ENCODE peak calls at places on chromosome 10, in four cellular contexts. One of them, this sample, is unnamed.

GRCh38 chr10:10133271-10133670 is 884.4 kb upstream of the CELF2 start:
- DNase-seq in GM03348: no peak
- DNase-seq in effector memory CD8-positive, alpha-beta T cell: no peak
- DNase-seq in heart left ventricle: no peak
- DNase-seq in this sample: no peak

GRCh38 chr10:32239770-32240169 is 107.2 kb downstream of the EPC1 start:
- DNase-seq in GM03348: peak
- DNase-seq in effector memory CD8-positive, alpha-beta T cell: no peak
- DNase-seq in heart left ventricle: no peak
- DNase-seq in this sample: no peak

GRCh38 chr10:126905776-126906703 is 812 bp downstream of the DOCK1 start:
- DNase-seq in GM03348: peak
- DNase-seq in effector memory CD8-positive, alpha-beta T cell: no peak
- DNase-seq in heart left ventricle: peak
- DNase-seq in this sample: no peak

GRCh38 chr10:6207658-6208057 is 4.9 kb downstream of the PFKFB3 start:
- DNase-seq in GM03348: no peak
- DNase-seq in effector memory CD8-positive, alpha-beta T cell: no peak
- DNase-seq in heart left ventricle: no peak
- DNase-seq in this sample: no peak

GRCh38 chr10:99945286-99945685 is 64.5 kb downstream of the DNMBP start:
- DNase-seq in GM03348: peak
- DNase-seq in effector memory CD8-positive, alpha-beta T cell: no peak
- DNase-seq in heart left ventricle: peak
- DNase-seq in this sample: no peak

GRCh38 chr10:109187677-109188076 is 735.6 kb downstream of the XPNPEP1 start:
- DNase-seq in GM03348: no peak
- DNase-seq in effector memory CD8-positive, alpha-beta T cell: no peak
- DNase-seq in heart left ventricle: no peak
- DNase-seq in this sample: no peak

GRCh38 chr10:22369433-22370072 is 24.3 kb downstream of the SPAG6 start:
- DNase-seq in GM03348: no peak
- DNase-seq in effector memory CD8-positive, alpha-beta T cell: no peak
- DNase-seq in heart left ventricle: no peak
- DNase-seq in this sample: peak

GRCh38 chr10:58807631-58808024 is 295.0 kb downstream of the BICC1 start:
- DNase-seq in GM03348: peak
- DNase-seq in effector memory CD8-positive, alpha-beta T cell: no peak
- DNase-seq in heart left ventricle: no peak
- DNase-seq in this sample: no peak

GRCh38 chr10:45491061-45491460 is 117.0 kb downstream of the ALOX5 start:
- DNase-seq in GM03348: no peak
- DNase-seq in effector memory CD8-positive, alpha-beta T cell: no peak
- DNase-seq in heart left ventricle: no peak
- DNase-seq in this sample: no peak

GRCh38 chr10:74418285-74418872 is 267.4 kb downstream of the ADK start:
- DNase-seq in GM03348: no peak
- DNase-seq in effector memory CD8-positive, alpha-beta T cell: no peak
- DNase-seq in heart left ventricle: no peak
- DNase-seq in this sample: no peak

GRCh38 chr10:71780722-71781121 is 7.4 kb upstream of the VSIR start:
- DNase-seq in GM03348: no peak
- DNase-seq in effector memory CD8-positive, alpha-beta T cell: no peak
- DNase-seq in heart left ventricle: no peak
- DNase-seq in this sample: no peak

GRCh38 chr10:22437620-22438588 is 92.6 kb downstream of the SPAG6 start:
- DNase-seq in GM03348: peak
- DNase-seq in effector memory CD8-positive, alpha-beta T cell: no peak
- DNase-seq in heart left ventricle: no peak
- DNase-seq in this sample: no peak

GRCh38 chr10:111079241-111079760 is 2.5 kb downstream of the ADRA2A start:
- DNase-seq in GM03348: no peak
- DNase-seq in effector memory CD8-positive, alpha-beta T cell: no peak
- DNase-seq in heart left ventricle: no peak
- DNase-seq in this sample: no peak

GRCh38 chr10:4498763-4499251 is 327.2 kb upstream of the AKR1E2 start:
- DNase-seq in GM03348: peak
- DNase-seq in effector memory CD8-positive, alpha-beta T cell: no peak
- DNase-seq in heart left ventricle: no peak
- DNase-seq in this sample: no peak

GRCh38 chr10:18607503-18607902 is 43.9 kb downstream of the NSUN6 start:
- DNase-seq in GM03348: peak
- DNase-seq in effector memory CD8-positive, alpha-beta T cell: no peak
- DNase-seq in heart left ventricle: peak
- DNase-seq in this sample: peak

GRCh38 chr10:120221873-120222485 is 235.0 kb upstream of the PLPP4 start:
- DNase-seq in GM03348: peak
- DNase-seq in effector memory CD8-positive, alpha-beta T cell: no peak
- DNase-seq in heart left ventricle: no peak
- DNase-seq in this sample: peak

GRCh38 chr10:69728335-69728861 is 73.3 kb upstream of the COL13A1 start:
- DNase-seq in GM03348: no peak
- DNase-seq in effector memory CD8-positive, alpha-beta T cell: no peak
- DNase-seq in heart left ventricle: peak
- DNase-seq in this sample: no peak

GRCh38 chr10:99888623-99889022 is 106.2 kb downstream of the ABCC2 start:
- DNase-seq in GM03348: peak
- DNase-seq in effector memory CD8-positive, alpha-beta T cell: no peak
- DNase-seq in heart left ventricle: no peak
- DNase-seq in this sample: no peak

GRCh38 chr10:3996697-3997096 is 211.7 kb upstream of the KLF6 start:
- DNase-seq in GM03348: no peak
- DNase-seq in effector memory CD8-positive, alpha-beta T cell: no peak
- DNase-seq in heart left ventricle: no peak
- DNase-seq in this sample: no peak

GRCh38 chr10:109427421-109427820 is 495.9 kb downstream of the XPNPEP1 start:
- DNase-seq in GM03348: peak
- DNase-seq in effector memory CD8-positive, alpha-beta T cell: no peak
- DNase-seq in heart left ventricle: no peak
- DNase-seq in this sample: no peak

GRCh38 chr10:7610651-7611389 is 55.9 kb downstream of the ITIH5 start:
- DNase-seq in GM03348: peak
- DNase-seq in effector memory CD8-positive, alpha-beta T cell: no peak
- DNase-seq in heart left ventricle: peak
- DNase-seq in this sample: no peak

GRCh38 chr10:112985701-112986510 is 35.9 kb downstream of the TCF7L2 start:
- DNase-seq in GM03348: peak
- DNase-seq in effector memory CD8-positive, alpha-beta T cell: no peak
- DNase-seq in heart left ventricle: no peak
- DNase-seq in this sample: peak

GRCh38 chr10:63633677-63634487 is 112.7 kb downstream of the REEP3 start:
- DNase-seq in GM03348: peak
- DNase-seq in effector memory CD8-positive, alpha-beta T cell: no peak
- DNase-seq in heart left ventricle: no peak
- DNase-seq in this sample: peak

GRCh38 chr10:44424298-44424697 is 39.4 kb upstream of the CXCL12 start:
- DNase-seq in GM03348: peak
- DNase-seq in effector memory CD8-positive, alpha-beta T cell: no peak
- DNase-seq in heart left ventricle: no peak
- DNase-seq in this sample: no peak

GRCh38 chr10:5666324-5667220 is at the start of gene ASB13:
- DNase-seq in GM03348: peak
- DNase-seq in effector memory CD8-positive, alpha-beta T cell: no peak
- DNase-seq in heart left ventricle: peak
- DNase-seq in this sample: peak

GRCh38 chr10:94403034-94403822 is 887 bp downstream of the TBC1D12 start:
- DNase-seq in GM03348: peak
- DNase-seq in effector memory CD8-positive, alpha-beta T cell: peak
- DNase-seq in heart left ventricle: peak
- DNase-seq in this sample: peak

GRCh38 chr10:125661942-125662515 is 20.9 kb downstream of the TEX36 start:
- DNase-seq in GM03348: peak
- DNase-seq in effector memory CD8-positive, alpha-beta T cell: no peak
- DNase-seq in heart left ventricle: no peak
- DNase-seq in this sample: no peak

GRCh38 chr10:110492069-110492782 is 5.5 kb upstream of the DUSP5 start:
- DNase-seq in GM03348: no peak
- DNase-seq in effector memory CD8-positive, alpha-beta T cell: no peak
- DNase-seq in heart left ventricle: no peak
- DNase-seq in this sample: peak

GRCh38 chr10:98331888-98332287 is 63.9 kb upstream of the LOXL4 start:
- DNase-seq in GM03348: no peak
- DNase-seq in effector memory CD8-positive, alpha-beta T cell: no peak
- DNase-seq in heart left ventricle: no peak
- DNase-seq in this sample: peak

GRCh38 chr10:91551856-91552255 is 81.0 kb downstream of the PPP1R3C start:
- DNase-seq in GM03348: peak
- DNase-seq in effector memory CD8-positive, alpha-beta T cell: no peak
- DNase-seq in heart left ventricle: peak
- DNase-seq in this sample: peak

GRCh38 chr10:91088300-91089140 is 131.9 kb upstream of the PCGF5 start:
- DNase-seq in GM03348: peak
- DNase-seq in effector memory CD8-positive, alpha-beta T cell: no peak
- DNase-seq in heart left ventricle: peak
- DNase-seq in this sample: peak

GRCh38 chr10:122541541-122542002 is 19.0 kb upstream of the DMBT1 start:
- DNase-seq in GM03348: no peak
- DNase-seq in effector memory CD8-positive, alpha-beta T cell: no peak
- DNase-seq in heart left ventricle: no peak
- DNase-seq in this sample: no peak